ENCODE peak calls at places on chromosomes 12 and 14, in seven cellular contexts. P, B, A, N, O, W and F are unnamed samples.

GRCh38 chr14:59407246-59407615 is 57.9 kb downstream of the GPR135 start:
- DNase-seq in A (no peak), N (no peak), B (no peak), O (peak; percentile 95), P (no peak), W (no peak), F (peak; percentile 86)

GRCh38 chr14:32933943-32934890 is 4.5 kb upstream of the NPAS3 start:
- DNase-seq in B (no peak), P (peak; percentile 82), W (no peak), A (no peak), N (peak; percentile 50), O (peak; percentile 22), F (peak; percentile 17)

GRCh38 chr14:77910506-77910905 is 110.6 kb downstream of the ADCK1 start:
- DNase-seq in A (no peak), B (no peak), O (no peak), N (no peak), W (no peak), P (no peak), F (no peak)

GRCh38 chr12:101966496-101966895 is 89.1 kb downstream of the DRAM1 start:
- DNase-seq in W (no peak), O (no peak), A (no peak), N (no peak), P (no peak), B (no peak), F (no peak)

GRCh38 chr14:59511916-59512530 is 27.7 kb downstream of the JKAMP start:
- DNase-seq in A (no peak), W (no peak), P (peak; percentile 88), O (no peak), B (no peak), N (no peak), F (no peak)

GRCh38 chr14:82445810-82446575 is 912.3 kb upstream of the SEL1L start:
- DNase-seq in A (no peak), W (no peak), B (no peak), N (no peak), P (no peak), O (no peak), F (no peak)

GRCh38 chr14:55699131-55700057 is 119.4 kb downstream of the KTN1 start:
- DNase-seq in P (peak; percentile 50), B (no peak), A (no peak), N (no peak), W (no peak), O (peak; percentile 63), F (peak; percentile 72)

GRCh38 chr12:91361864-91362263 is 179.2 kb upstream of the DCN start:
- DNase-seq in A (no peak), O (peak; percentile 66), B (no peak), N (no peak), W (peak; percentile 37), P (no peak), F (peak; percentile 19)

GRCh38 chr12:97169922-97170321 is 262.9 kb downstream of the NEDD1 start:
- DNase-seq in A (no peak), N (no peak), B (no peak), O (no peak), W (no peak), P (no peak), F (no peak)

GRCh38 chr14:50542941-50543418 is 10.6 kb upstream of the MAP4K5 start:
- DNase-seq in O (peak; percentile 68), P (no peak), W (peak; percentile 51), B (no peak), N (no peak), A (no peak), F (peak; percentile 60)

GRCh38 chr12:118850244-118850825 is 131.0 kb upstream of the SRRM4 start:
- DNase-seq in O (no peak), P (peak; percentile 92), N (no peak), A (no peak), B (no peak), W (peak; percentile 13), F (no peak)

GRCh38 chr12:59494617-59495016 is 101.2 kb upstream of the SLC16A7 start:
- DNase-seq in A (no peak), P (no peak), O (no peak), B (no peak), W (no peak), N (no peak), F (no peak)

GRCh38 chr12:122080149-122081107 is 1.9 kb downstream of the MLXIP start:
- DNase-seq in A (no peak), W (no peak), B (no peak), N (peak; percentile 79), P (peak; percentile 79), O (peak; percentile 94), F (peak; percentile 91)

GRCh38 chr12:2082321-2082720 is 29.5 kb downstream of the CACNA1C start:
- DNase-seq in W (no peak), B (no peak), O (no peak), N (no peak), A (no peak), P (no peak), F (no peak)

GRCh38 chr14:77031680-77032482 is 3.4 kb upstream of the IRF2BPL start:
- DNase-seq in B (no peak), P (no peak), N (peak; percentile 70), O (peak; percentile 80), W (no peak), A (no peak), F (no peak)

GRCh38 chr14:69592923-69593677 is 18.3 kb upstream of the SUSD6 start:
- DNase-seq in W (no peak), O (peak; percentile 69), B (no peak), P (no peak), A (no peak), N (peak; percentile 64), F (no peak)

GRCh38 chr12:28631831-28632230 is 441.6 kb downstream of the CCDC91 start:
- DNase-seq in N (no peak), A (no peak), O (peak; percentile 3), P (no peak), B (no peak), W (no peak), F (peak; percentile 51)

GRCh38 chr14:103108749-103109207 is 14.3 kb downstream of the EXOC3L4 start:
- DNase-seq in O (peak; percentile 54), A (no peak), W (no peak), N (peak; percentile 76), B (no peak), P (peak; percentile 78), F (no peak)

GRCh38 chr14:93906341-93907329 is 20.5 kb upstream of the FAM181A start:
- DNase-seq in A (peak; percentile 13), P (peak; percentile 93), O (peak; percentile 37), W (peak; percentile 63), B (peak; percentile 29), N (no peak), F (peak; percentile 43)

GRCh38 chr12:109279525-109279924 is 29.6 kb downstream of the FOXN4 start:
- DNase-seq in P (no peak), W (no peak), B (no peak), N (no peak), A (no peak), O (no peak), F (no peak)

GRCh38 chr14:89630096-89630829 is 213.2 kb upstream of the FOXN3 start:
- DNase-seq in P (no peak), O (peak; percentile 76), B (no peak), W (no peak), A (no peak), N (no peak), F (no peak)

DNA sequence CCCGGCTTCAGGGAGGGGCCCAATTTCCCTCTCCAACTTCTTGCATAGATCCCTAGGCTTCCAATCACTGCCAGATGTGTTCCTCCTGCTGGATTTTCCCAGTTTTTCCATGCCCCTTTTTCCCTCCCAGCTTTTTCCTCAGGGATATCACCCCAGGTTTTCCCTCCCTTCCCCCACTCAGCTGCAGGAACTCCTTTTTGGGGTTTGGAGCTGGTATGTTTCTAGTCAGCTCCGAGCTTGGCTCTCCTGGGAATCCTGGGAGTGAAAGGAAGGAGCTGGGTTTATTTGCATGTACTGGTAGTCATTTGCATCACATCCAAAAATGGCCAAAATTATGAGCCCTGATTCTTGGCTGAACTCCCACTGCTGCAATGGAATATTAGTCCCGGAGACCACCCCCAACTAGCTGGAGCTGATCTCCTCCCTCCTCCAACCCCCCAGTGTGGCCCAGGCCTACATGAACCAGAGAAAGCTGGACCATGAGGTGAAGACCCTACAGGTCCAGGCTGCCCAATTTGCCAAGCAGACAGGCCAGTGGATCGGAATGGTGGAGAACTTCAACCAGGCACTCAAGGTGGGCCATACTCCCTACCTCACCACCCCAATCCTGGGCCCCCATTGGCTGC is 1.4 kb upstream of the RDH5 start:
- DNase-seq in A (no peak), N (peak; percentile 51), P (no peak), W (no peak), B (no peak), O (peak; percentile 82), F (no peak)
- H3K4me3 ChIP-seq in A (no peak overlapping the region), N (peak overlapping the region; percentile 11), P (no peak overlapping the region), W (no peak overlapping the region), B (no peak overlapping the region), O (no peak overlapping the region), F (no peak overlapping the region)

GRCh38 chr12:84910549-84911241 is 1.9 kb downstream of the SLC6A15 start:
- DNase-seq in A (no peak), B (no peak), P (peak; percentile 81), N (no peak), W (no peak), O (peak; percentile 58), F (peak; percentile 75)
- H3K4me3 ChIP-seq in A (peak overlapping the region; percentile 56), B (no peak overlapping the region), P (peak overlapping the region; percentile 98), N (peak overlapping the region; percentile 57), W (no peak overlapping the region), O (peak overlapping the region; percentile 86), F (peak overlapping the region; percentile 88)

DNA sequence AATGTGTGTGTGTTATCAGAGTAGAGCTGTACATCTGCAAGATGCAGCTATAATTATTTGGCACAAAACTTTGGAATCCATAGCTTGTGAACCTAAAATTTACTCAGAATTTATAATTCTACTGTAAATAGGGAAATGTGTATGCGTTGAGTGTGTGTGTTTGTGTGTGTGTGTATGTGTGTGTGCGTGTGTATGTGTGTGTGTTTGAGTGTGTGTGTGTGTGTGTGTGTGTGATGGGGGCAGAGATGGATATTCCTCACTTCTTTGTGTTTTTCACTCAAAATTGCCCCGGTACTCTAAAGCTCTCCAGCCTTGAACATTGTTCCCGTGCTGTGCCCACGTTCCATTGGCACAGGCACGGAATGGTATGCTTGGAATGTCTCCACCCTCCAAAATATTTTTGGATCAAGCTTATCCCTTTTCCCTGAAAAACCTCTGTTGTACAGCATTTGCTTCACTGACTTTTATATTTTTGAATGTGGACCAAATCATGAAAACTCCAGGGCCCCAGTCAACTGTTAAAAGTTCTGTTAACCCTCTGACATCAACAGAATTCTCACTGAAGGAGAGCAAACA is 150.3 kb upstream of the BMP4 start:
- DNase-seq in P (no peak), B (no peak), O (no peak), N (no peak), A (no peak), W (no peak), F (no peak)
- H3K4me3 ChIP-seq in P (no peak overlapping the region), B (no peak overlapping the region), O (no peak overlapping the region), N (no peak overlapping the region), A (no peak overlapping the region), W (no peak overlapping the region), F (no peak overlapping the region)

DNA sequence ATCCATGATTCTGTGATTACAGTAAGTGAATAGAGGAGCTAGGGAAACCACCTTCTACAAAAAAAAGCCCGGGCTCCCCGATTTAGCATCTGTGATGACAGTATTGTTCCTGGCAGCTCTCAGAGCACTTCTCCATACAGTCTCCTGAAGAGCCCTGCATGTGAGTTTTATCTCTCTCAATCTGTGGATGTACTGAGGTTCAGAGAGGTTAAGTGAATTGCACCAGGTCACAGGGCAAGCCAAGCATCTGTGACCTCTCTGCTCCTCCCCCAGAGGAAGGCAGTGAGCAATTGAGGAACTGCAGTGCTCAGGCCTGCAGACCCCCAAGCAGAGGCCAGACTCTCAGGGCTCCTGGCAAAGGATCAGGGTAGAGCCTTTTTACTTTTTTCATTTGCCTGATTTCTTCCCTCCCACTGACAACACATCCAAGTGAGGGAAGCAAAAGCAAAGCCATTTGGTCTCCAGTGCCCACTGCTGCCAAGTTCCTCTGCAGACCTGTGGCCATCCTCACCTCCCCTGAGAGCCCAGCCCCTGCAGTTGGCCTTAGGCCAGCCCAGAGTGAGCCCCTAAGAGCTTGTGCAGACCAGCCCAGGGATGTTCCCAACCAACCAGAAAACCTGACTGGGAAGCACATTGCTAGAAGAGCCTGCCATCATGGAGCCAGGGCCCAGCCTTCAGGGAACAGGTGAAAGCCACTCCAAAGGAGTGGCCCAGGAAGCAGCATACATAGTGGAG is 47.6 kb upstream of the PNMA1 start:
- DNase-seq in A (no peak), W (no peak), N (no peak), B (no peak), O (no peak), P (no peak), F (no peak)
- H3K4me3 ChIP-seq in A (no peak overlapping the region), W (no peak overlapping the region), N (no peak overlapping the region), B (peak overlapping the region; percentile 49), O (no peak overlapping the region), P (no peak overlapping the region), F (no peak overlapping the region)